ENCODE peak calls at places on chromosomes 1 and 21, in five cellular contexts. X is hypothalamus; D is stimulated activated CD4-positive, alpha-beta T cell treated with anti-CD3 and anti-CD28 coated beads, Interleukin-2, amount 100 ng/mL, for 4 hours; E is CD14-positive monocyte; Q is endothelial cell of umbilical vein. B is an unnamed sample.

GRCh38 chr1:229282295-229282823 is 11.4 kb downstream of the RAB4A start:
- DNase-seq in Q (no peak), E (no peak), X (no peak), D (no peak), B (no peak)

GRCh38 chr1:91693542-91693941 is 192.4 kb downstream of the TGFBR3 start:
- DNase-seq in D (no peak), X (peak), E (no peak), Q (no peak), B (no peak)

GRCh38 chr1:197731449-197731848 is 43.8 kb downstream of the DENND1B start:
- DNase-seq in Q (no peak), X (no peak), E (no peak), D (no peak), B (no peak)

GRCh38 chr21:28687571-28687970 is 305.1 kb downstream of the LTN1 start:
- DNase-seq in D (no peak), Q (no peak), E (no peak), X (no peak), B (peak)

GRCh38 chr1:208374391-208374941 is 130.3 kb upstream of the PLXNA2 start:
- DNase-seq in D (no peak), E (no peak), X (no peak), Q (no peak), B (peak)

GRCh38 chr1:230105245-230105753 is 38.3 kb downstream of the GALNT2 start:
- DNase-seq in E (no peak), Q (no peak), X (no peak), D (no peak), B (peak)

GRCh38 chr1:159960721-159961381 is 6.8 kb upstream of the SLAMF9 start:
- DNase-seq in Q (no peak), E (no peak), D (no peak), X (no peak), B (no peak)

GRCh38 chr1:214014730-214015129 is 27.0 kb downstream of the PROX1 start:
- DNase-seq in D (no peak), Q (no peak), X (no peak), E (no peak), B (no peak)

GRCh38 chr1:195637474-195637873 is 970.8 kb downstream of the KCNT2 start:
- DNase-seq in E (no peak), D (no peak), Q (no peak), X (no peak), B (no peak)

GRCh38 chr1:55047611-55048010 is 8.3 kb downstream of the PCSK9 start:
- DNase-seq in D (no peak), Q (no peak), E (no peak), X (no peak), B (no peak)

GRCh38 chr1:29629401-29629800 is 393.1 kb downstream of the PTPRU start:
- DNase-seq in E (no peak), Q (no peak), X (no peak), D (no peak), B (no peak)